ENCODE peak calls at places on chromosomes 4 and X, in seven cellular contexts. M, G, U, R, W, Y and X are unnamed samples.

GRCh38 chrX:100297732-100298131 is 112.3 kb downstream of the PCDH19 start:
- DNase-seq in Y (no peak), W (no peak), G (no peak), M (no peak), R (no peak), U (no peak), X (no peak)

GRCh38 chr4:8587469-8588195 is 4.9 kb upstream of the CPZ start:
- DNase-seq in W (no peak), M (peak; percentile 11), U (no peak), G (no peak), Y (no peak), R (no peak), X (no peak)

GRCh38 chr4:89482248-89482647 is 174.6 kb upstream of the GPRIN3 start:
- DNase-seq in G (peak; percentile 53), U (peak; percentile 45), R (no peak), W (peak; percentile 73), M (no peak), Y (no peak), X (peak; percentile 39)

GRCh38 chrX:1384738-1385250 is 7.1 kb downstream of the SLC25A6 start:
- DNase-seq in M (peak; percentile 7), R (no peak), Y (no peak), G (no peak), W (peak; percentile 63), U (no peak), X (no peak)

GRCh38 chr4:43776371-43776770 is 672.2 kb downstream of the KCTD8 start:
- DNase-seq in G (peak; percentile 1), R (no peak), Y (no peak), W (no peak), U (no peak), M (no peak), X (peak; percentile 17)

GRCh38 chrX:139889760-139890159 is 43.1 kb downstream of the ATP11C start:
- DNase-seq in G (peak; percentile 31), U (no peak), M (no peak), W (no peak), Y (no peak), R (no peak), X (peak; percentile 41)

GRCh38 chr4:113368056-113368455 is 318.6 kb downstream of the ANK2 start:
- DNase-seq in G (peak; percentile 97), M (no peak), Y (peak; percentile 13), R (peak; percentile 63), W (no peak), U (no peak), X (peak; percentile 69)

GRCh38 chrX:13938053-13938765 is 91.5 kb downstream of the GEMIN8 start:
- DNase-seq in G (peak; percentile 2), W (peak; percentile 78), U (peak; percentile 64), R (no peak), Y (no peak), M (peak; percentile 54), X (no peak)

GRCh38 chr4:162644346-162644745 is 480.5 kb upstream of the FSTL5 start:
- DNase-seq in M (no peak), G (no peak), U (no peak), Y (no peak), R (no peak), W (no peak), X (peak; percentile 35)

GRCh38 chr4:152316969-152317368 is 218.9 kb downstream of the FBXW7 start:
- DNase-seq in G (peak; percentile 71), W (no peak), M (no peak), R (peak; percentile 49), Y (peak; percentile 26), U (no peak), X (peak; percentile 54)

GRCh38 chr4:125317526-125317880 is 2.7 kb downstream of the FAT4 start:
- DNase-seq in R (no peak), W (peak; percentile 88), Y (no peak), U (peak; percentile 49), M (peak; percentile 74), G (peak; percentile 54), X (peak; percentile 53)

GRCh38 chrX:45068555-45068954 is 132.1 kb downstream of the DIPK2B start:
- DNase-seq in W (no peak), R (no peak), U (no peak), G (no peak), Y (no peak), M (no peak), X (no peak)

DNA sequence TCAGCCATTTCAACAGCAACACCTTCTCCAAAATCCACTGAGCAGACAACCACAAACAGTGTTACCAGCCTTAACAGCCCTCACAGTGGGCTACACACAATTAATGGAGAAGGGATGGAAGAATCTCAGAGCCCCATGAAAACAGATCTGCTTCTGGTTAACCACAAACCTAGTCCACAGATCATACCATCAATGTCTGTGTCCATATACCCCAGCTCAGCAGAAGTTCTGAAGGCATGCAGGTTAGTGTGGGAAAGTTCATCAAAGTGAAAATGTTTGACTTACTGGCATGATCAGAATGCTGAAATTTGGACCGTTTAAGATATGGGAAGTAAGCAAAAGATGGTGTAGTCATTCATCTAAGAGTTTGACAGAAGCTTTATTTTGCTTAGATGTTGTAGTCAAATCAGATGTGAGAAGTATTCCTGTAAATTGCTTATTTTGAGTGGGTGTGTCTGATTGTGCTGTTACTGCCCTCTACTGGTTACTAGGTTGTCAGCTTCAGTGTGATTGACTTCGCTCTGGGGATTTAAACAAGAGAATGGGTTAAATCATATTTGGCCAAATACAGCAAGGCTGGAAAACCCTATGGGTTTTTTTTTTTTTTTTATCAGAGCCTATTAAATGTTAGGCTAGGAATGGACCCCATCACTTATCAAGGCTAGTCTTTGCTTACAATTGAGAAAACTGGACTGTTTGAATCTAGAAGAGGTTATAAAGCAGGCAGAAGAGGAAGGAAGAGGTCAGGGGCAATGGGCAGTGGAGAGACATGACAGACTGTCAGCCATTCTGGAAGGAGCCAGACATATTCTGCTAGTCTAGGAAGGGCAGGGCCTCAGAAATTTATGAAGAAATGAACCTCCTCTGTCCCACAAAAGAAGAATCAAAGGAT is 130.3 kb downstream of the DIPK2B start:
- DNase-seq in R (peak; percentile 25), Y (peak; percentile 47), U (peak; percentile 29), M (no peak), W (no peak), G (peak; percentile 67), X (peak; percentile 69)
- TF ChIP-seq CTCF in R (peak; percentile 73), Y (peak; percentile 80), U (peak; percentile 59), M (peak; percentile 41), W (peak; percentile 71), G (peak; percentile 67), X (peak; percentile 79)

GRCh38 chrX:129462707-129463106 is 60.6 kb downstream of the SMARCA1 start:
- DNase-seq in M (no peak), G (no peak), R (no peak), U (no peak), Y (no peak), W (no peak), X (no peak)

DNA sequence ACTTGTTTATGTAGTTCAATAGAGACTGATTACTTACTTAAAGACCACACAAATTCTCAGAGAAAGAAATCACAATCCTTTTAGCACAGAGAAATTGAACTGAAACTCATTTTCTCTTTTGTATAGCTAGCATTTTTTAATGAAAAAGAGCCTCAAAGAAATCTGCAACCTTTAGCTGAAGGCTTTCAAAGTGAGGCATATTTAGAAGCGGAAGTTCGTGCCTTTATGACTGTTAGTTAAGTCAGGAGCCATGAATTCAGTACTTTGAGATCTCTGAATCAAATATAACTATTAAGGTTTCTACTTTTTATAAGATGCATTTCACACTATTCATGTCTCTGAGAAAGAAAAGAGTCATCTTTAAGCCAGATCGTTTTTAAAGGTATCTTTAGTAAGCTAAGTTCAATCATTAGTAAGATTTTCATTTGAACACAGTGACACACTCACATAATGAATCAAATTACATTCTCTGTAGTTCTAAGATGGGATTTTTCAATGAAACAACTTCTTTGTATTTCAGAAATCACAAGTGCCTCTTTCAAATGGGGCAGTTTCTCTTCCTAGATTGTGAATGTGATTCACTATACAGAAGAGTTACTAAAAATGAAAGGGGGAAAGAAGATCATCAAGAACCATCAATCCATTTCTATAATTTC is 61.4 kb downstream of the SMARCA1 start:
- DNase-seq in W (no peak), M (no peak), U (no peak), G (no peak), R (no peak), Y (no peak), X (no peak)
- TF ChIP-seq CTCF in W (no peak), M (no peak), U (no peak), G (no peak), R (no peak), Y (no peak), X (no peak)

DNA sequence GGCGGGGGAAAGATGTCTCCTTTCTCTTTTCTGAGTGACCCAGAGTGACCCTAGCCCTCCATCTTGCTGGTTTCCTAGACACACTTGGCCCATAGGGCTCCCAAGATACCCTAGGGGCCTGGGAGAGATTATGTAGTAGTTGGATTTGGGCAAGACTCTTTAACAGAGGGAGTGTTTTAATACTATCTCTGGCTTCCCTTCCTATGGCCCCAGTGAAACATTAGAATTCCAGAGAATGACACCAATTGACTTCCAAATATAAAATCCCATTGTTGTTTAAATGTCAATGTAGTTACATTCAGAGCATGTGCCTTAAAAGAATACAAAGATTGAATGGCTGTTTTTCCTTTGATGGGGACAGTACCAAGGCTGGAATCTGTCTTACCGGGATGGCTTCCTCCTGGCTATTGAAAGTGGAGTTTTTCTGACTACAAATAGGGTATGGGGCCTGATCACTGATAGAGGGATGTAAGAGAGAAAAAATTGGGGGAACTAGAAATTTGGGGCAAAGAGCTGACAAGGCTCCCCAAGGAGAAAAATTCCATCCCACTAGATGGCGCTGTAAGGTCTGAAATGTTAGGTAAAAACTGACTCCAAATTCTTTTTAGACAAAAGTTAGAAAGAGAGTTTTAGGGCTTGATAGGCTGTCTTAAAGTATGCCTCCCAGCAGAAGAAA is 10.7 kb downstream of the TENT5D start:
- DNase-seq in G (no peak), W (peak; percentile 54), U (no peak), R (no peak), M (no peak), Y (no peak), X (no peak)
- TF ChIP-seq CTCF in G (no peak), W (peak; percentile 47), U (no peak), R (no peak), M (no peak), Y (no peak), X (no peak)

GRCh38 chr4:26181616-26182015 is 139.2 kb upstream of the RBPJ start:
- DNase-seq in U (no peak), W (no peak), M (no peak), G (peak; percentile 77), R (no peak), Y (no peak), X (peak; percentile 44)

GRCh38 chr4:26175905-26176304 is 144.9 kb upstream of the RBPJ start:
- DNase-seq in W (no peak), G (no peak), M (no peak), Y (no peak), U (no peak), R (no peak), X (no peak)

GRCh38 chr4:26178874-26179273 is 141.9 kb upstream of the RBPJ start:
- DNase-seq in G (no peak), Y (no peak), R (peak; percentile 57), U (no peak), W (no peak), M (no peak), X (peak; percentile 59)

GRCh38 chr4:26176621-26177121 is 144.1 kb upstream of the RBPJ start:
- DNase-seq in M (no peak), U (no peak), R (peak; percentile 22), W (no peak), G (peak; percentile 85), Y (peak; percentile 85), X (peak; percentile 80)

DNA sequence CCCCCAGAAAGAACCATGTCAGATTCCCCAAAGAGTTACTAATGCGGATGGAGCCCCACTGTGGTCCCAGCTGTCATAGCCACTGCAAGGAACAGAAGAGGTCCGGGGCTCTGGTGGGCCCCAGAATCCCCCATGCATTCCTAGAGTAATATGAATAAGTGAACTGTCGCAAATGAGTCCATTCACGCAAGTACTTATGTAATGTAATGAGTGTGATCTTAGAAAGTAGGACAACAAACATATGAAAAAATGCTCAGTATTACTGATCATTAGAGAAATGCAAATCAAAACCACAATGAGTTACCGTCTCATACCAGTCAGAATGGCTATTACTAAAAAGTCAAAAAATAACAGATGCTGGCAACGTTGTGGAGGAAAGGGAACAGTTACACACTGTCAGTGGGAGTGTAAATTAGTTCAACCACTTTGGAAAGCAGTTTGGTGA is 141.5 kb upstream of the RBPJ start:
- DNase-seq in M (no peak), R (no peak), W (no peak), G (no peak), Y (no peak), U (no peak), X (no peak)
- TF ChIP-seq CTCF in M (no peak), R (no peak), W (no peak), G (no peak), Y (no peak), U (no peak), X (no peak)